ENCODE peak calls at places on chromosomes 13 and 19, in eight cellular contexts. J is Calu3; E is NCI-H2081; X is naive B cell; C is GM13977; K is stimulated activated CD4-positive, alpha-beta T cell treated with anti-CD3 and anti-CD28 coated beads, Interleukin-1b, Interleukin-23, amount 100 ng/mL, for 1 hour; H is activated CD8-positive, alpha-beta memory T cell treated with anti-CD3 and anti-CD28 coated beads, Interleukin-2, amount 10 ng/mL, durations not matched to agents 7 days and 5 days; Z is HAP-1. U is an unnamed sample.

GRCh38 chr19:6834433-6834832 is 52.9 kb upstream of the ADGRE1 start:
- DNase-seq in J (no peak), E (no peak), X (no peak), C (no peak), K (no peak), H (no peak), Z (no peak), U (no peak)

GRCh38 chr19:32631381-32631780 is 43.6 kb downstream of the ANKRD27 start:
- DNase-seq in J (no peak), E (no peak), X (no peak), C (no peak), K (no peak), H (no peak), Z (no peak), U (no peak)

GRCh38 chr13:51874651-51875050 is 12.9 kb downstream of the CCDC70 start:
- DNase-seq in J (no peak), E (no peak), X (no peak), C (no peak), K (no peak), H (no peak), Z (peak), U (no peak)

GRCh38 chr19:19111967-19112580 is 26.2 kb downstream of the TMEM161A start:
- DNase-seq in J (no peak), E (no peak), X (no peak), C (no peak), K (no peak), H (no peak), Z (no peak), U (no peak)

GRCh38 chr19:31528261-31528660 is 179.0 kb upstream of the TSHZ3 start:
- DNase-seq in J (no peak), E (no peak), X (no peak), C (no peak), K (no peak), H (no peak), Z (no peak), U (no peak)

GRCh38 chr13:75715598-75716523 is 79.7 kb downstream of the LMO7 start:
- DNase-seq in J (no peak), E (no peak), X (no peak), C (peak), K (no peak), H (peak), Z (no peak), U (no peak)

GRCh38 chr19:14167013-14167593 is 30.7 kb upstream of the ASF1B start:
- DNase-seq in J (no peak), E (no peak), X (no peak), C (no peak), K (no peak), H (no peak), Z (no peak), U (no peak)

GRCh38 chr19:34313188-34313587 is 51.8 kb upstream of the GPI start:
- DNase-seq in J (no peak), E (no peak), X (no peak), C (no peak), K (no peak), H (no peak), Z (no peak), U (no peak)

GRCh38 chr13:99055286-99056073 is 77.6 kb upstream of the DOCK9 start:
- DNase-seq in J (no peak), E (no peak), X (no peak), C (no peak), K (no peak), H (peak), Z (no peak), U (no peak)

GRCh38 chr19:37692956-37693660 is 26.5 kb downstream of the ZNF607 start:
- DNase-seq in J (no peak), E (no peak), X (no peak), C (no peak), K (no peak), H (no peak), Z (no peak), U (no peak)

GRCh38 chr19:16118489-16119033 is 6.9 kb downstream of the RAB8A start:
- DNase-seq in J (no peak), E (no peak), X (peak), C (peak), K (no peak), H (peak), Z (no peak), U (no peak)

GRCh38 chr19:39410620-39411005 is 1.9 kb upstream of the PLEKHG2 start:
- DNase-seq in J (no peak), E (no peak), X (no peak), C (no peak), K (no peak), H (no peak), Z (no peak), U (no peak)

GRCh38 chr13:111431241-111431640 is 110.8 kb downstream of the TEX29 start:
- DNase-seq in J (no peak), E (no peak), X (no peak), C (no peak), K (no peak), H (no peak), Z (no peak), U (peak)

GRCh38 chr13:31431722-31432137 is 232.0 kb downstream of the B3GLCT start:
- DNase-seq in J (peak), E (peak), X (peak), C (peak), K (peak), H (peak), Z (peak), U (peak)

GRCh38 chr19:53057904-53058579 is 13.5 kb downstream of the ERVV-2 start:
- DNase-seq in J (no peak), E (no peak), X (no peak), C (no peak), K (no peak), H (no peak), Z (no peak), U (no peak)

GRCh38 chr13:48532146-48532472 is 771 bp downstream of the RCBTB2 start:
- DNase-seq in J (no peak), E (peak), X (no peak), C (no peak), K (no peak), H (no peak), Z (peak), U (no peak)

GRCh38 chr13:93169980-93170379 is 56.6 kb upstream of the GPC6 start:
- DNase-seq in J (no peak), E (no peak), X (no peak), C (no peak), K (no peak), H (no peak), Z (no peak), U (no peak)

GRCh38 chr19:8445488-8446001 is 770 bp downstream of the HNRNPM start:
- DNase-seq in J (peak), E (peak), X (peak), C (peak), K (no peak), H (peak), Z (no peak), U (peak)

GRCh38 chr13:44768233-44768632 is 192.1 kb upstream of the TSC22D1 start:
- DNase-seq in J (no peak), E (no peak), X (no peak), C (peak), K (no peak), H (peak), Z (no peak), U (no peak)

GRCh38 chr19:6713773-6714692 is 6.4 kb downstream of the C3 start:
- DNase-seq in J (no peak), E (no peak), X (no peak), C (no peak), K (no peak), H (no peak), Z (no peak), U (no peak)

GRCh38 chr19:40907968-40908735 is 26.1 kb upstream of the CYP2A7 start:
- DNase-seq in J (no peak), E (no peak), X (peak), C (no peak), K (no peak), H (peak), Z (no peak), U (no peak)

GRCh38 chr13:111184685-111185401 is 69.7 kb downstream of the ARHGEF7 start:
- DNase-seq in J (no peak), E (peak), X (peak), C (peak), K (no peak), H (peak), Z (no peak), U (peak)

GRCh38 chr19:46745030-46745429 is 827 bp upstream of the FKRP start:
- DNase-seq in J (no peak), E (no peak), X (no peak), C (no peak), K (no peak), H (no peak), Z (no peak), U (no peak)

GRCh38 chr19:2150794-2151338 is 500 bp downstream of the AP3D1 start:
- DNase-seq in J (no peak), E (no peak), X (no peak), C (no peak), K (no peak), H (peak), Z (no peak), U (no peak)

GRCh38 chr19:45403781-45404556 is 900 bp downstream of the PPP1R13L start:
- DNase-seq in J (peak), E (no peak), X (peak), C (peak), K (no peak), H (peak), Z (no peak), U (no peak)

GRCh38 chr19:13366529-13367143 is 139.6 kb downstream of the CACNA1A start:
- DNase-seq in J (peak), E (no peak), X (no peak), C (no peak), K (no peak), H (no peak), Z (no peak), U (no peak)

GRCh38 chr13:99847318-99847750 is 124.2 kb downstream of the ZIC5 start:
- DNase-seq in J (no peak), E (peak), X (no peak), C (no peak), K (no peak), H (no peak), Z (no peak), U (peak)

U was measured in NCI-H1092.